ENCODE peak calls at places on chromosomes 4 and X, in four cellular contexts. O is foreskin keratinocyte, A is ACHN, U is NCI-H446 treated with DMSO at 0.1 percent for 48 hours. R is an unnamed sample.

GRCh38 chrX:14554132-14554715 is 24.9 kb downstream of the GLRA2 start:
- DNase-seq in U (peak; percentile 8), O (no peak), A (no peak), R (no peak)

GRCh38 chr4:122152699-122153328 is 683 bp downstream of the BLTP1 start:
- DNase-seq in A (peak; percentile 28), O (no peak), U (peak; percentile 3), R (peak; percentile 19)

GRCh38 chr4:24471623-24472510 is 112.5 kb downstream of the DHX15 start:
- DNase-seq in O (no peak), U (no peak), A (peak; percentile 0), R (peak; percentile 6)

GRCh38 chrX:151985955-151986354 is 11.5 kb upstream of the GABRE start:
- DNase-seq in O (no peak), U (no peak), A (no peak), R (no peak)

GRCh38 chr4:169263791-169264392 is 6.9 kb downstream of the SH3RF1 start:
- DNase-seq in A (no peak), O (no peak), U (no peak), R (no peak)

GRCh38 chrX:153848325-153848724 is 18.0 kb upstream of the PDZD4 start:
- DNase-seq in A (no peak), O (no peak), U (no peak), R (no peak)

GRCh38 chr4:147550626-147551250 is 66.5 kb upstream of the TMEM184C start:
- DNase-seq in O (peak; percentile 17), A (peak; percentile 1), U (no peak), R (no peak)

GRCh38 chrX:79366888-79367749 is at the start of gene ITM2A:
- DNase-seq in A (no peak), O (no peak), U (no peak), R (no peak)

R was measured in prostate gland.